ENCODE peak calls at places on chromosomes 13 and 19, in four cellular contexts. X, D, Q and T are unnamed samples.

GRCh38 chr19:32308436-32309077 is 36.9 kb upstream of the ZNF507 start:
- DNase-seq in X (no peak), D (no peak), Q (no peak), T (no peak)

GRCh38 chr13:47241446-47241845 is 344.6 kb upstream of the HTR2A start:
- DNase-seq in X (no peak), D (peak; percentile 52), Q (peak; percentile 56), T (no peak)

GRCh38 chr19:19105365-19106060 is 32.8 kb downstream of the TMEM161A start:
- DNase-seq in X (no peak), D (peak; percentile 84), Q (peak; percentile 92), T (peak; percentile 88)

GRCh38 chr13:87035538-87035937 is 635.6 kb upstream of the SLITRK5 start:
- DNase-seq in X (no peak), D (no peak), Q (no peak), T (no peak)

GRCh38 chr13:66996503-66996902 is 233.6 kb downstream of the PCDH9 start:
- DNase-seq in X (peak; percentile 18), D (no peak), Q (no peak), T (no peak)

GRCh38 chr19:55210120-55210493 is 806 bp upstream of the PTPRH start:
- DNase-seq in X (peak; percentile 98), D (no peak), Q (no peak), T (no peak)

GRCh38 chr19:23699521-23699860 is 12.5 kb upstream of the ZNF675 start:
- DNase-seq in X (no peak), D (peak; percentile 36), Q (no peak), T (no peak)

GRCh38 chr13:99218545-99218944 is 17.9 kb downstream of the UBAC2 start:
- DNase-seq in X (peak; percentile 31), D (no peak), Q (no peak), T (no peak)

GRCh38 chr19:37251308-37252229 is 33.6 kb downstream of the ZNF383 start:
- DNase-seq in X (peak; percentile 97), D (peak; percentile 98), Q (no peak), T (no peak)

GRCh38 chr13:75938811-75939525 is 302.8 kb downstream of the LMO7 start:
- DNase-seq in X (peak; percentile 19), D (no peak), Q (no peak), T (no peak)

GRCh38 chr19:18587962-18588610 is 512 bp upstream of the REX1BD start:
- DNase-seq in X (no peak), D (no peak), Q (peak; percentile 42), T (no peak)

GRCh38 chr13:77595166-77595810 is 59.8 kb downstream of the SCEL start:
- DNase-seq in X (no peak), D (peak; percentile 13), Q (no peak), T (no peak)

DNA sequence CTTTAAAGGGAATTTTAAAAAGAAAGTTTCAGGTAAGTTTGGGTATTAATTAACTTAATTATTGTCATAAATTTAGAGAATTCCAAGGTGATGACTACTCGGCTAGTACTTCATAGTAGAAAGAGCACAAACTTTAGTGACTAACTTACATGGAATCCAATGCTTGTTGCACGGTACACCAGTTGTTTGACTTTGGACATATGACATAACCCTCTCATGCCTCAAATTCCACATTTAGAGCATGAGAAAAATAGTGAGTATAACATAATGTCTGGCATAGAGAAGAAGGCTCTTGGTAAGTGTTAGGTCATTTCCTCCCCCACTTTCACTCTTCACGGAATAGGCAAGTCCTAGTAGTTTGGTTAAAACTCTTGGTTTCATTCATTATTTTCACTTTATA is 1249.4 kb upstream of the SLC10A2 start:
- DNase-seq in X (peak; percentile 97), D (no peak), Q (no peak), T (no peak)
- H4K5ac ChIP-seq in X (no peak overlapping the region), D (no peak overlapping the region), Q (no peak overlapping the region), T (no peak overlapping the region)

GRCh38 chr19:44738603-44739585 is 9.6 kb upstream of the BCL3 start:
- DNase-seq in X (no peak), D (no peak), Q (no peak), T (no peak)
- H3K18ac ChIP-seq in X (peak overlapping the region; percentile 66), D (no peak overlapping the region), Q (no peak overlapping the region), T (no peak overlapping the region)

GRCh38 chr19:35337984-35338296 is 9.0 kb downstream of the CD22 start:
- DNase-seq in X (no peak), D (no peak), Q (no peak), T (no peak)

GRCh38 chr19:35340431-35340830 is 7.3 kb upstream of the FFAR1 start:
- DNase-seq in X (no peak), D (no peak), Q (no peak), T (no peak)

GRCh38 chr19:35334064-35334753 is 5.2 kb downstream of the CD22 start:
- DNase-seq in X (no peak), D (no peak), Q (no peak), T (no peak)

GRCh38 chr19:35336166-35336955 is 7.4 kb downstream of the CD22 start:
- DNase-seq in X (no peak), D (no peak), Q (no peak), T (no peak)

GRCh38 chr19:35337081-35337983 is 8.3 kb downstream of the CD22 start:
- DNase-seq in X (no peak), D (no peak), Q (no peak), T (no peak)
- H4K5ac ChIP-seq in X (no peak overlapping the region), D (no peak overlapping the region), Q (no peak overlapping the region), T (no peak overlapping the region)

DNA sequence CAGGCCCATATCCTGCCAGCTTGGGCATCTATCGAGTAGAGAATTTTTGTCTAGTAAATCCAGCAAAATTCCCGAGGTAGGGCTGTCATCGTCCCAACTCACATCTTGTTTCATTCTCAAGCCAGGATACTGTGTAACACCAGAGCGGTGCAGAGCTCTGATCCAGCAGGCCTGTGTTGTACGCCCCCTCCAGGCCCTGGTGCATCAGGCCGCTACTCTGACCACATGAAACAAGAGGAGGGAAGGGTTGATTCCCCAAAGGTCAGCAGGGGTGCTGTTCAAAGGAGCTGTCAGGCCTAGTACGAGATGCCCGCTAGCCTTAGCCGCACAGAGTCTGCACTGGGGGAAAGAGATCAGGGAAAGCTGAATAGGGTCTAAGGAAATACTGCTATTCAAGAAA is 276.0 kb downstream of the SLC7A1 start:
- DNase-seq in X (no peak), D (peak; percentile 68), Q (peak; percentile 72), T (peak; percentile 53)
- H3K18ac ChIP-seq in X (no peak overlapping the region), D (no peak overlapping the region), Q (no peak overlapping the region), T (no peak overlapping the region)

DNA sequence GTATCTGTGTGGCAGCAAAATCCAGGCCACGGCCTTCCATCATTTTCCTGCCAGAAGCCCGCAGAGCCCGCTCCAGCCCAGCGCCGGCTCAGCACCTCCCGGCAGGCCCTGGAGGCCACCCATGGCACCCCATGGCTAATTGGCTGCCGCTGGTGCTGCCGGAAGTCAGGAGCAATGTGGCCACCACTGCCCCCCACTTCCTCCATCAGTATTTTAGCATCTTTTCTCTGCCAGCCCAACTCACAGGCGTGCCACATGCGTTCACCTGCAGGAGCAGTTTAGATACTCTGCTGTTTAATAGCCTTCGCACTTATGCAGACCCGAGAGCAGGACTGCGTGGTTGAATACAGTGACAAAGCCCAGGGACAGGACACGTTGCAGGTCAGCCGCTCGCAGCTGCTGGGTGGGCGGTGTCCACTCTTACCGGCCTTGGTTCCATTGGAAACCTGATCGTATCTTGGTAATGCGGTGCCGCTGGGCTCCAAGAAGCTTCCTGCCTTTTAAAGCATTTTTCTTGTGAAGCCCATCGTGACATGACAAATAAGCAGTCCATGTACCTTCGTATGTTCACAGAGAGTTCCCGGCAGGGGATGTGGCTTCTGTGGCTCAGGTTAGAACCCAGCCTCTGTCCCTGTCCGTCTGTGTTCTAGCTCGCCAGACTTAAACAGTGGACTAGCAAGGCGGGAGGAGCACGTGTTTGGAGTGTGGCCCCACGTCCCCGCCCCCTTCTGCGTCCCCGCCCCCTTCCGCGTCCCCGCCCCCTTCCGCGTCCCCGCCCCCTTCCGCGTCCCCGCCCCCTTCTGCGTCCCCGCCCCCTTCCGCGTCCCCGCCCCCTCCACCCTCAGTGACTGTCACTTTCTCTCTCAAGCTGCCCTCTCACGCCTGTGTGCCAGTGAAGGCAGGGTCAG is 162.0 kb upstream of the SOX1 start:
- DNase-seq in X (no peak), D (no peak), Q (peak; percentile 40), T (no peak)
- H4K5ac ChIP-seq in X (no peak overlapping the region), D (no peak overlapping the region), Q (no peak overlapping the region), T (no peak overlapping the region)

GRCh38 chr13:24502567-24503375 is 9.8 kb downstream of the PARP4 start:
- DNase-seq in X (peak; percentile 53), D (peak; percentile 58), Q (no peak), T (no peak)
- H3K18ac ChIP-seq in X (no peak overlapping the region), D (no peak overlapping the region), Q (no peak overlapping the region), T (no peak overlapping the region)

DNA sequence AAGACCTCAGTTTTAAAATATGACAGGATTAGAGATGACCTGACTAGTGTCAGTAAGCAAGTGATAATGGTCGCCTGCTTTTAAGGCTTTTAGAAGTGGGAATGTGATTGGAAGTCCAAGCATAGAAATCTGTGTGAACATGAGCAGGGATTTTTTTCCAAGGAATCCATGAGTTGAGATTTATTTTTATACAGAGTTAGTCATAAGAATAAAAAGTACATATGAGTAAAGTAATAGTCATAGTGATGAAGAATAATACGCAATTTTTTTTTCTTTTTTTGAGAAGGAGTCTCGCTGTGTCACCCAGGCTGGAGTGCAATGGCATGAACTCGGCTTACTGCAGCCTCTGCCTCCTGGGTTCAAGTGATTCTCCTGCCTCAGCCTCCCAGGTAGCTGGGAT is 1.7 kb downstream of the ZNF546 start:
- DNase-seq in X (peak; percentile 76), D (no peak), Q (no peak), T (no peak)
- H4K5ac ChIP-seq in X (no peak overlapping the region), D (no peak overlapping the region), Q (no peak overlapping the region), T (no peak overlapping the region)

GRCh38 chr19:50931023-50931422 is 19.8 kb upstream of the KLK4 start:
- DNase-seq in X (no peak), D (no peak), Q (no peak), T (no peak)

GRCh38 chr19:50932690-50933083 is 20.2 kb downstream of the KLK5 start:
- DNase-seq in X (no peak), D (no peak), Q (no peak), T (no peak)

GRCh38 chr19:50928841-50929240 is 17.6 kb upstream of the KLK4 start:
- DNase-seq in X (no peak), D (peak; percentile 50), Q (no peak), T (no peak)

GRCh38 chr19:50932018-50932689 is 20.7 kb downstream of the KLK5 start:
- DNase-seq in X (no peak), D (no peak), Q (no peak), T (no peak)

GRCh38 chr19:50933640-50934039 is 19.2 kb downstream of the KLK5 start:
- DNase-seq in X (peak; percentile 24), D (no peak), Q (no peak), T (no peak)
- H3K18ac ChIP-seq in X (no peak overlapping the region), D (no peak overlapping the region), Q (no peak overlapping the region), T (no peak overlapping the region)

GRCh38 chr13:110226051-110226562 is 80.8 kb downstream of the COL4A1 start:
- DNase-seq in X (peak; percentile 64), D (peak; percentile 78), Q (no peak), T (no peak)
- H4K5ac ChIP-seq in X (no peak overlapping the region), D (no peak overlapping the region), Q (no peak overlapping the region), T (no peak overlapping the region)

DNA sequence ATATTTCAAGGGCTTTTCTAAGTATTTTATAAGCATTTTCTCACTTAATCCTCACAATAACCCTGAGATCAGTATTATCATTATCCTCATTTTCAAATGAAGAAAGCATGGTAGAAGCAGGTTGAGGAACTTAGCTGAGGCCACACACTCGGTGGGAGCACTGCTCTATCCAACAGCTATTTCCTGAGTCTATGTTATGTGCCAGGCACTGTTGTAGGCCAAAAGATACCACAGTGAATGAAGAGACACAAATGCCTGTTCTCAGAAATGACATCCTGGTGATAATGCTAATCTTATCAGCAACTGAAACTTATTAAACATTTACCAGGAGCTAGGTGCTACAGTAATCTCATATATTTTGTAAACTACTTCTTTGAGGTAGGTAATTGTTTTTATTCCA is 553.9 kb upstream of the ARGLU1 start:
- DNase-seq in X (no peak), D (peak; percentile 25), Q (no peak), T (no peak)
- H3K18ac ChIP-seq in X (no peak overlapping the region), D (no peak overlapping the region), Q (no peak overlapping the region), T (no peak overlapping the region)